ENCODE peak calls at places on chromosomes 6 and 20, in five cellular contexts. H, F, I, X and S are unnamed samples.
A peak's percentile ranks its signal among the peaks of the same experiment; 100 is the strongest.

GRCh38 chr6:3929281-3929798 is 80.2 kb downstream of the FAM50B start:
- DNase-seq in H (no peak), F (no peak), I (peak; percentile 77), X (no peak), S (peak; percentile 98)

GRCh38 chr20:23441850-23442313 is 2.4 kb downstream of the CSTL1 start:
- DNase-seq in H (peak; percentile 92), F (peak; percentile 88), I (peak; percentile 72), X (peak; percentile 87), S (peak; percentile 83)

GRCh38 chr6:77094821-77095220 is 368.5 kb downstream of the HTR1B start:
- DNase-seq in H (no peak), F (no peak), I (no peak), X (no peak), S (no peak)

GRCh38 chr6:121896771-121897170 is 461.3 kb downstream of the GJA1 start:
- DNase-seq in H (no peak), F (no peak), I (peak; percentile 26), X (no peak), S (no peak)

GRCh38 chr6:17741507-17741906 is 34.8 kb upstream of the NUP153 start:
- DNase-seq in H (peak; percentile 60), F (no peak), I (no peak), X (no peak), S (no peak)

GRCh38 chr6:44386929-44387345 is 569 bp upstream of the CDC5L start:
- DNase-seq in H (no peak), F (no peak), I (peak; percentile 37), X (no peak), S (peak; percentile 74)

GRCh38 chr6:135226537-135226936 is 45.4 kb downstream of the MYB start:
- DNase-seq in H (no peak), F (no peak), I (no peak), X (no peak), S (no peak)

GRCh38 chr6:139372326-139373153 is 1.9 kb downstream of the CITED2 start:
- DNase-seq in H (no peak), F (no peak), I (peak; percentile 18), X (no peak), S (no peak)

GRCh38 chr6:106496791-106497190 is 132.5 kb downstream of the RTN4IP1 start:
- DNase-seq in H (no peak), F (no peak), I (no peak), X (no peak), S (no peak)

GRCh38 chr20:17768267-17768666 is 68.5 kb downstream of the BANF2 start:
- DNase-seq in H (no peak), F (no peak), I (no peak), X (no peak), S (no peak)

GRCh38 chr6:165961236-165961751 is 206.4 kb downstream of the TBXT start:
- DNase-seq in H (no peak), F (no peak), I (no peak), X (no peak), S (no peak)

GRCh38 chr6:136060759-136061158 is 189.4 kb downstream of the MTFR2 start:
- DNase-seq in H (no peak), F (no peak), I (no peak), X (no peak), S (no peak)

GRCh38 chr6:11918021-11918738 is 93.9 kb upstream of the HIVEP1 start:
- DNase-seq in H (no peak), F (no peak), I (peak; percentile 82), X (no peak), S (no peak)

GRCh38 chr6:109612268-109612667 is 78.7 kb downstream of the AK9 start:
- DNase-seq in H (no peak), F (no peak), I (no peak), X (no peak), S (no peak)

GRCh38 chr20:13130100-13130706 is 90.9 kb upstream of the ISM1 start:
- DNase-seq in H (no peak), F (no peak), I (no peak), X (no peak), S (no peak)

GRCh38 chr6:5745081-5745480 is 261.6 kb downstream of the NRN1 start:
- DNase-seq in H (no peak), F (no peak), I (no peak), X (no peak), S (no peak)

GRCh38 chr20:36390719-36391415 is 84.7 kb downstream of the DLGAP4 start:
- DNase-seq in H (no peak), F (no peak), I (no peak), X (no peak), S (no peak)

GRCh38 chr6:137049095-137049494 is 4.3 kb upstream of the IL20RA start:
- DNase-seq in H (no peak), F (no peak), I (no peak), X (no peak), S (no peak)

GRCh38 chr6:148203281-148203925 is 139.2 kb upstream of the SASH1 start:
- DNase-seq in H (no peak), F (no peak), I (peak; percentile 98), X (no peak), S (peak; percentile 26)

GRCh38 chr20:45415822-45416637 is at the start of gene PIGT:
- DNase-seq in H (peak; percentile 89), F (peak; percentile 54), I (peak; percentile 72), X (peak; percentile 63), S (peak; percentile 75)
- H3K4ac ChIP-seq in H (no peak within 1 kb of the TSS), F (no peak within 1 kb of the TSS), I (peak within 1 kb of the TSS; percentile 96), X (no peak within 1 kb of the TSS), S (peak within 1 kb of the TSS; percentile 80)

DNA sequence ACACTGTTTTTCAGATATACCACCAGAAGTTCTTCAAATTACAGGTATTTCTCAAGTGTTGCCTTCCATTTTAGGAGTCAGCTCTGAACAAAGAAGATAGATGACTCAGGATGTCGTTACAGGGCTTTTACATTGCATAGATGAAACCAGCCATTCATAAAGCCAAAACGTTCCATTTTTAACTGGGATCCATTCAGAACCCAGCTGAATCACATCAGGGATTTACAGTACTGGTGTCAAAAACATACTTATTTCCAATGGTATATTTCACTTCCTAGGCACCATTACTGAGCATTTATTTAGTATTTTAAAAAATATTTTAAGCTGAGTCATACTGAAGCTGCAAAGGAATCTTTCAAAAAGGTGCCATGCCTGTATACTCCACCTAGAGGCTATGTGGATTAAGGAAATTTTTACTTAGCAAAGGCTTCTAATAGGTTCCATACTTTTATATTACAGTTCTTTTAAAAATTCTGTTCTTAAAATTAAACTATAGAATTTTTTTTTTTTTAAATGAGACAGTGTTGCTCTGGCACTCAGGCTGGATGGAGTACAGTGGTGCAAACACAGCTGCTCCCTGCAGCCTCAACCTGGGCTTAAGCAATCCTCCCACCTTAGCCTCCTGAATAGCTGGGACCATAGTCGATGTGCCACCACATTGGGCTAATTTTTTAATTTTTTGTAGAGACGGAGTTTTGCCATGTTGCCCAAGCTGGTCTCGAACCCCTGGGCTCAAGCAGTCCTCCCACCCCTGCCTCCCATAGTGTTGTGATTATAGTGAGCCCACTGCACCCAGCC is 2.6 kb downstream of the ASF1A start:
- DNase-seq in H (no peak), F (no peak), I (peak; percentile 69), X (no peak), S (peak; percentile 66)
- H3K4me1 ChIP-seq in H (peaks cover 3% of the 10 kb centered on the region), F (peaks cover 19% of the 10 kb centered on the region), I (no peaks in the 10 kb centered on the region), X (peaks cover 11% of the 10 kb centered on the region), S (peaks cover 3% of the 10 kb centered on the region)

GRCh38 chr20:31663838-31664695 is 26.4 kb downstream of the COX4I2 start:
- DNase-seq in H (no peak), F (no peak), I (no peak), X (no peak), S (peak; percentile 12)
- H3K4ac ChIP-seq in H (no peak overlapping the region), F (no peak overlapping the region), I (peak overlapping the region; percentile 71), X (no peak overlapping the region), S (no peak overlapping the region)

GRCh38 chr6:150236544-150236943 is 93.7 kb downstream of the PPP1R14C start:
- DNase-seq in H (no peak), F (no peak), I (no peak), X (no peak), S (no peak)

GRCh38 chr6:150237626-150238025 is 94.8 kb downstream of the PPP1R14C start:
- DNase-seq in H (no peak), F (no peak), I (no peak), X (no peak), S (no peak)

GRCh38 chr6:150238294-150238693 is 95.5 kb downstream of the PPP1R14C start:
- DNase-seq in H (no peak), F (no peak), I (peak; percentile 16), X (no peak), S (no peak)

GRCh38 chr6:150235218-150235617 is 92.4 kb downstream of the PPP1R14C start:
- DNase-seq in H (no peak), F (no peak), I (no peak), X (no peak), S (no peak)

GRCh38 chr6:150236114-150236513 is 93.3 kb downstream of the PPP1R14C start:
- DNase-seq in H (no peak), F (no peak), I (no peak), X (no peak), S (no peak)
- H3K4me1 ChIP-seq in H (no peaks in the 10 kb centered on the region), F (no peaks in the 10 kb centered on the region), I (peaks cover 4% of the 10 kb centered on the region), X (no peaks in the 10 kb centered on the region), S (no peaks in the 10 kb centered on the region)

GRCh38 chr6:132731086-132731485 is 17.2 kb upstream of the VNN1 start:
- DNase-seq in H (no peak), F (no peak), I (peak; percentile 55), X (no peak), S (peak; percentile 32)

GRCh38 chr6:132736239-132736638 is 21.5 kb downstream of the VNN2 start:
- DNase-seq in H (no peak), F (no peak), I (peak; percentile 14), X (no peak), S (no peak)

GRCh38 chr6:132733288-132733687 is 19.4 kb upstream of the VNN1 start:
- DNase-seq in H (no peak), F (no peak), I (peak; percentile 17), X (no peak), S (no peak)

GRCh38 chr6:132734694-132735236 is 20.9 kb upstream of the VNN1 start:
- DNase-seq in H (no peak), F (no peak), I (peak; percentile 83), X (no peak), S (peak; percentile 76)

GRCh38 chr6:132733814-132734213 is 20.0 kb upstream of the VNN1 start:
- DNase-seq in H (no peak), F (no peak), I (no peak), X (no peak), S (no peak)
- H3K4ac ChIP-seq in H (no peak overlapping the region), F (no peak overlapping the region), I (peak overlapping the region; percentile 15), X (no peak overlapping the region), S (no peak overlapping the region)

DNA sequence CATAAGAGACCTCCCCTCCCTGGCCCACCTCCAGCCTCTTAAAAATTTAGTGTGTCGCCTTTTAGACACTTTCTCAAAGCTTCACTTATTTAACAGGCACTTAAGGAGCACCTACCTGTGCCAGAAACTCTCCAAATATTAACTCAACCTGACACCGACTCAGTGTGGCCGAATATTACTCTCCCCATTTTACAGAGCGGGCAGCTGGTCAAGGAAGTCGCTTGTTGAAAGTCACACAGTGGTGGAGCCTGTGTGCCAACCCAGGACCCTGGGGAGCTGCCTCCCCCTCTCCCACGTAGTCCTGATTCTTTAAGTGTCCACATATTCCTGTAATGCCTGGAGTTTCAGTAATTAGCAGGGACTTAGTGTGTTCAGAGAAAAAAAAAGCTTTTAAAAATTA is 1.0 kb upstream of the PMEPA1 start:
- DNase-seq in H (no peak), F (no peak), I (no peak), X (no peak), S (no peak)
- H3K4me1 ChIP-seq in H (peaks cover 3% of the 10 kb centered on the region), F (peaks cover 24% of the 10 kb centered on the region), I (peaks cover 11% of the 10 kb centered on the region), X (peaks cover 3% of the 10 kb centered on the region), S (peaks cover 21% of the 10 kb centered on the region)

GRCh38 chr6:42453027-42453648 is 1.4 kb upstream of the TRERF1 start:
- DNase-seq in H (peak; percentile 93), F (no peak), I (peak; percentile 90), X (peak; percentile 92), S (peak; percentile 67)
- H3K4ac ChIP-seq in H (no peak overlapping the region), F (no peak overlapping the region), I (peak overlapping the region; percentile 88), X (no peak overlapping the region), S (no peak overlapping the region)